ENCODE peak calls at places on chromosomes 6 and 20, in nine cellular contexts. I is Calu3; A is renal cortical epithelial cell; V is HuH-7; G is activated effector memory CD4-positive, alpha-beta T cell treated with anti-CD3 and anti-CD28 coated beads, Interleukin-2, amount 50 U/mL, for 16 hours; W is NCI-H748 treated with DMSO at 0.1 percent for 48 hours; R is OCI-M1; K is Caco-2; N is central memory CD4-positive, alpha-beta T cell. Z is an unnamed sample.

GRCh38 chr20:53282217-53282955 is 310.2 kb downstream of the TSHZ2 start:
- DNase-seq in I (no peak), A (no peak), V (no peak), G (no peak), W (no peak), R (no peak), K (no peak), N (no peak), Z (no peak)

GRCh38 chr20:50750145-50750671 is 18.8 kb downstream of the PARD6B start:
- DNase-seq in I (no peak), A (no peak), V (no peak), G (no peak), W (no peak), R (no peak), K (peak), N (no peak), Z (no peak)

GRCh38 chr6:169024047-169024660 is 229.5 kb downstream of the THBS2 start:
- DNase-seq in I (no peak), A (no peak), V (no peak), G (no peak), W (no peak), R (no peak), K (no peak), N (no peak), Z (no peak)

GRCh38 chr20:36377348-36378326 is 71.5 kb downstream of the DLGAP4 start:
- DNase-seq in I (no peak), A (no peak), V (no peak), G (no peak), W (no peak), R (no peak), K (no peak), N (no peak), Z (no peak)

GRCh38 chr6:3406928-3407809 is 49.7 kb downstream of the SLC22A23 start:
- DNase-seq in I (no peak), A (no peak), V (no peak), G (no peak), W (no peak), R (peak), K (no peak), N (no peak), Z (no peak)

GRCh38 chr6:137370871-137371633 is 123.1 kb downstream of the OLIG3 start:
- DNase-seq in I (no peak), A (no peak), V (no peak), G (no peak), W (no peak), R (no peak), K (no peak), N (no peak), Z (no peak)

GRCh38 chr6:13288969-13289391 is 39.4 kb downstream of the TBC1D7 start:
- DNase-seq in I (no peak), A (no peak), V (no peak), G (no peak), W (no peak), R (no peak), K (no peak), N (no peak), Z (no peak)

GRCh38 chr6:143872211-143872610 is 7.9 kb downstream of the ZC2HC1B start:
- DNase-seq in I (no peak), A (peak), V (no peak), G (no peak), W (no peak), R (peak), K (no peak), N (no peak), Z (no peak)

GRCh38 chr6:139064981-139065665 is 36.6 kb downstream of the ABRACL start:
- DNase-seq in I (no peak), A (no peak), V (no peak), G (no peak), W (no peak), R (no peak), K (no peak), N (no peak), Z (no peak)

GRCh38 chr6:17269840-17270239 is 11.3 kb upstream of the RBM24 start:
- DNase-seq in I (no peak), A (no peak), V (no peak), G (no peak), W (no peak), R (no peak), K (no peak), N (no peak), Z (no peak)

GRCh38 chr20:17854307-17854903 is 114.2 kb downstream of the SNX5 start:
- DNase-seq in I (no peak), A (peak), V (peak), G (no peak), W (no peak), R (peak), K (peak), N (no peak), Z (peak)

GRCh38 chr20:52103911-52104545 is 87.6 kb downstream of the ZFP64 start:
- DNase-seq in I (no peak), A (no peak), V (no peak), G (no peak), W (no peak), R (peak), K (no peak), N (no peak), Z (no peak)

GRCh38 chr6:67449602-67450001 is 1185.5 kb upstream of the ADGRB3 start:
- DNase-seq in I (no peak), A (no peak), V (no peak), G (no peak), W (no peak), R (no peak), K (no peak), N (no peak), Z (no peak)

GRCh38 chr20:38790210-38791053 is 15.1 kb upstream of the PPP1R16B start:
- DNase-seq in I (peak), A (peak), V (peak), G (peak), W (peak), R (peak), K (peak), N (peak), Z (peak)

GRCh38 chr20:2139736-2140135 is 38.1 kb downstream of the STK35 start:
- DNase-seq in I (no peak), A (no peak), V (no peak), G (no peak), W (no peak), R (no peak), K (no peak), N (no peak), Z (no peak)

GRCh38 chr6:144013486-144013909 is 5.4 kb upstream of the PLAGL1 start:
- DNase-seq in I (peak), A (peak), V (peak), G (peak), W (peak), R (peak), K (peak), N (peak), Z (peak)

Z was measured in hepatocyte.